ENCODE peak calls at places on chromosomes 4 and X, in four cellular contexts. N, Z, Y and G are unnamed samples.
A peak's percentile ranks its signal among the peaks of the same experiment; 100 is the strongest.

GRCh38 chrX:1535241-1536041 is 1.5 kb downstream of the P2RY8 start:
- DNase-seq in Y (no peak), N (no peak), Z (peak; percentile 57), G (no peak)

GRCh38 chrX:155028749-155029360 is 2.2 kb downstream of the FUNDC2 start:
- DNase-seq in Z (no peak), Y (no peak), N (no peak), G (no peak)

GRCh38 chr4:34972189-34972588 is 1272.1 kb downstream of the ARAP2 start:
- DNase-seq in N (no peak), Y (no peak), Z (no peak), G (no peak)

GRCh38 chr4:77154074-77154473 is 2.9 kb upstream of the CCNG2 start:
- DNase-seq in N (no peak), Z (no peak), Y (no peak), G (no peak)

GRCh38 chr4:52713456-52713937 is 37.7 kb downstream of the ERVMER34-1 start:
- DNase-seq in Z (no peak), N (no peak), Y (no peak), G (no peak)

GRCh38 chr4:59825104-59825503 is 1375.0 kb upstream of the ADGRL3 start:
- DNase-seq in Y (no peak), N (no peak), Z (no peak), G (no peak)

GRCh38 chr4:11720292-11720691 is 291.6 kb upstream of the HS3ST1 start:
- DNase-seq in Y (peak; percentile 45), N (no peak), Z (no peak), G (no peak)

GRCh38 chr4:77921701-77922100 is 59.1 kb downstream of the MRPL1 start:
- DNase-seq in Y (no peak), Z (no peak), N (no peak), G (no peak)

GRCh38 chrX:7399373-7399772 is 251.4 kb upstream of the PUDP start:
- DNase-seq in Y (no peak), N (no peak), Z (no peak), G (no peak)

GRCh38 chr4:147407261-147408045 is 73.4 kb upstream of the EDNRA start:
- DNase-seq in Y (peak; percentile 37), N (no peak), Z (no peak), G (no peak)

GRCh38 chr4:5572114-5572513 is 136.2 kb downstream of the EVC2 start:
- DNase-seq in Y (no peak), N (no peak), Z (no peak), G (no peak)

GRCh38 chr4:36321176-36321575 is 39.8 kb downstream of the DTHD1 start:
- DNase-seq in Z (no peak), N (no peak), Y (no peak), G (no peak)

GRCh38 chrX:115173181-115173580 is 16.0 kb upstream of the RBMXL3 start:
- DNase-seq in Y (peak; percentile 14), N (no peak), Z (no peak), G (no peak)

GRCh38 chrX:66675541-66675940 is 36.7 kb upstream of the EDA2R start:
- DNase-seq in N (no peak), Z (no peak), Y (no peak), G (no peak)

GRCh38 chrX:20712811-20713210 is 446.1 kb upstream of the RPS6KA3 start:
- DNase-seq in Y (no peak), Z (no peak), N (no peak), G (no peak)

GRCh38 chrX:30530591-30530990 is 47.0 kb downstream of the TASL start:
- DNase-seq in N (no peak), Y (no peak), Z (no peak), G (no peak)

GRCh38 chrX:129540725-129541184 is 696 bp downstream of the OCRL start:
- DNase-seq in Y (peak; percentile 3), N (no peak), Z (peak; percentile 61), G (peak; percentile 19)

GRCh38 chrX:110951472-110952269 is 144.3 kb upstream of the PAK3 start:
- DNase-seq in N (no peak), Z (no peak), Y (no peak), G (no peak)

GRCh38 chrX:146907391-146908240 is 93.1 kb upstream of the CXorf51A start:
- DNase-seq in Z (peak; percentile 68), N (no peak), Y (no peak), G (no peak)

GRCh38 chr4:99635601-99636000 is 22.0 kb downstream of the C4orf54 start:
- DNase-seq in Y (no peak), Z (no peak), N (no peak), G (no peak)

GRCh38 chr4:99506781-99507180 is 4.0 kb upstream of the C4orf17 start:
- DNase-seq in Y (no peak), N (no peak), Z (no peak), G (no peak)

GRCh38 chrX:97158270-97158669 is 274.6 kb downstream of the RPA4 start:
- DNase-seq in Y (no peak), N (no peak), Z (no peak), G (no peak)

GRCh38 chr4:24212642-24213041 is 322.8 kb upstream of the PPARGC1A start:
- DNase-seq in Z (no peak), N (no peak), Y (peak; percentile 14), G (no peak)

GRCh38 chrX:149570668-149571067 is 16.6 kb downstream of the MAGEA9B start:
- DNase-seq in Z (no peak), N (no peak), Y (no peak), G (no peak)

GRCh38 chr4:110970642-110971041 is 347.8 kb upstream of the PITX2 start:
- DNase-seq in N (no peak), Z (no peak), Y (peak; percentile 92), G (no peak)

DNA sequence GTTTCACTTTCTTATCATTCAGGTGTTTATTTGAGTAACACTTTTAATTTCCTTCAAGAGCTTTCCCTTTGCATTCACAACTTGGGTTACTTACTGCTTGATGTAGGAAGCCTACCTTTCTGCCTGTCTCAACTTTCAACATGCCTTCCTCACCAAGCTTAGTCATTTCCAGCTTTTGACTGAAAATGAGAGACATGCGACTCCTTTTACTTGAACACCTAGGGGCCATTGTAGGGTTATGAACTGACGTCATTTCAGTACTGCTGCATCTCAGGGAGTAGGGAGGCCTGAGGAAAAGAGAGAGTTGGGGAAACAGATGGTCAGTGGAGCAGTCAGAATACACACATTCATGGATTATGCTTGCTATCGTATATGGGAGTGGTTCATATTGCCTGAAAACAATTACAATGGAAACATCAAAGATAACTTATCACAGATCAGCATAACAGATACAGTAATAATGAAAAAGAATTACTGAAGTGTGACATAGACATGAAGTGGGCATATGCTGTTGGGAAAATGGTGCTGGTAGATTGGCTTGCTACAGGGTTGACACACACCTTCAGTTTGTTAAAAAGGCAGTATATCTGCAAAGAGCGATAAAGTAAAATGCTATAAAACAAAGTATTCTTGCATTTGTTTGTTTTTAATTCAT is 25.7 kb downstream of the USP53 start:
- DNase-seq in Z (no peak), Y (no peak), N (no peak), G (no peak)
- H3K4me1 ChIP-seq in Z (peaks cover 13% of the 10 kb centered on the region), Y (peaks cover 35% of the 10 kb centered on the region), N (no peaks in the 10 kb centered on the region), G (peaks cover 9% of the 10 kb centered on the region)

DNA sequence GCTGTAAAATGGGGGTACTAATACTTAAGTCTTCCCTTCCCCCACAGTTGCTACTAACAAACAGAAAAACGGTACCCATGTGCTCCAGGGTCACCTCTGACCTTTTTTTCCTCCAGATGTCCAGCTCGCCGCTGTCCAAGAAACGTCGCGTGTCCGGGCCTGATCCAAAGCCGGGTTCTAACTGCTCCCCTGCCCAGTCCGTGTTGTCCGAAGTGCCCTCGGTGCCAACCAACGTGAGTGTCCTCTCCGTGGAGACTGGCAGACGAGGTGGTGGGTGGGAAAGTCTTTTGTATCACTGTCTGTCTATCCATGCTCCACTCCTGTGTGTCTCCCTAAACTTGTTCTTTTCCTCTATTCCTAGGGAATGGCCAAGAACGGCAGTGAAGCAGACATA is 5.1 kb downstream of the UBA1 start:
- DNase-seq in N (no peak), Z (no peak), Y (no peak), G (no peak)
- H3K36me3 ChIP-seq in N (no peaks in the 10 kb centered on the region), Z (peaks cover 7% of the 10 kb centered on the region), Y (peaks cover 19% of the 10 kb centered on the region), G (peaks cover 64% of the 10 kb centered on the region)

DNA sequence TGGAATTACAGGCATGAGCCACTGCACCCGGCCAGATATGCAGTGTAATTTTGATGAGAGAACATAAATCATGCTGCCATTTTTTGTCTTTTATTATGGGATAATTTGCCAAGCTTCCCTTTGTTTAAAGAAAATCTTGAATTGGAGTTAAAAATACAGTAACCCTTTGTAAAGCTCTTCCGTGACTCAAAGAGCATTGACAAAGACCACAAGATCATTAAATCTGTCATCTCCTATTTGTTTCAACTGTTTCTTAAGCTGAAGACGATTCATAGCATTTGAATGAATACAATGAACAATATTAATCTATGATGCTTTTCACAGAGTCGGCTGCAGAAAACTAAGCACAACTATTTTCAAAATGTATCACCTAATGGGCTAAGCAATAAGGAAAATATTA is 132.6 kb downstream of the ANAPC4 start:
- DNase-seq in N (no peak), Y (no peak), Z (no peak), G (no peak)
- H3K4me1 ChIP-seq in N (no peaks in the 10 kb centered on the region), Y (no peaks in the 10 kb centered on the region), Z (no peaks in the 10 kb centered on the region), G (no peaks in the 10 kb centered on the region)

DNA sequence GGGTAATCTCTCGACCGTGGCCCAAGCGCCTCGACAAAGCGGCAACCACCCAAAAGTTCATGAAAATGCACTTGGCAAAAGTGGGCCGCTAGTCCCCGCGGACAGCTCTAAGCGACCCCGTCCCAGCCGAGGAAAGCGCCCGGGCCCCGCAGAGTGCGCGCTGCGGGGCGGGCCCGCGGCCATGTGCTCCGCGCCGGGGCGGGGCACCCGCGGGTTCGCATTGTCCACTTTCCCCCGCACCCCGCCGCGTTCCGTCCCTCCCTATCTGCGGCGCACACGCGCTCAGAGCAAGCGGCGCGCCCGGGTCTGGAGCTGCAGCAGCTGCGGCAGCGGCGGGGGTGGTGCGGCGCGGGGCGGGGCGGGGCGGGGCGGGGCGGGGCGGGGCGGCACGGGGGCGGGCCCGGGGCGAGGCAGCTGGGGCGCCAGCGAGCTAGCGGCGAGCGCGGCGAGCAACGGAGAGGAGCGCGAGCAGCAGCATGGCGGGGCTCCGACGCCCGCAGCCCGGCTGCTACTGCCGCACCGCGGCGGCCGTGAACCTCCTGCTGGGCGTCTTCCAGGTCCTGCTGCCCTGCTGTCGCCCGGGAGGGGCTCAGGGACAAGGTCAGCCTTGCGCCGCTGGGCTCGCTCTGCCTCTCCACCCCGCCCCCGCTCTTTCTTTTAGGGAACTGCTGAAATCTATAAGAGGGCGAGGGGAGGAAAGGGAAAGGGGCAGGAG is at the start of gene TMEM131L:
- DNase-seq in Y (peak; percentile 82), N (peak; percentile 67), Z (peak; percentile 89), G (peak; percentile 69)
- H3K36me3 ChIP-seq in Y (peaks cover 9% of the 10 kb centered on the region), N (no peaks in the 10 kb centered on the region), Z (no peaks in the 10 kb centered on the region), G (peaks cover 12% of the 10 kb centered on the region)

GRCh38 chr4:20292739-20293138 is 41.0 kb downstream of the SLIT2 start:
- DNase-seq in Z (no peak), Y (no peak), N (no peak), G (no peak)

GRCh38 chr4:20287246-20287645 is 35.5 kb downstream of the SLIT2 start:
- DNase-seq in Y (no peak), Z (no peak), N (no peak), G (no peak)

GRCh38 chr4:20288846-20289512 is 37.3 kb downstream of the SLIT2 start:
- DNase-seq in Z (no peak), N (no peak), Y (no peak), G (no peak)

GRCh38 chr4:20288047-20288650 is 36.4 kb downstream of the SLIT2 start:
- DNase-seq in Y (no peak), Z (no peak), N (no peak), G (no peak)

DNA sequence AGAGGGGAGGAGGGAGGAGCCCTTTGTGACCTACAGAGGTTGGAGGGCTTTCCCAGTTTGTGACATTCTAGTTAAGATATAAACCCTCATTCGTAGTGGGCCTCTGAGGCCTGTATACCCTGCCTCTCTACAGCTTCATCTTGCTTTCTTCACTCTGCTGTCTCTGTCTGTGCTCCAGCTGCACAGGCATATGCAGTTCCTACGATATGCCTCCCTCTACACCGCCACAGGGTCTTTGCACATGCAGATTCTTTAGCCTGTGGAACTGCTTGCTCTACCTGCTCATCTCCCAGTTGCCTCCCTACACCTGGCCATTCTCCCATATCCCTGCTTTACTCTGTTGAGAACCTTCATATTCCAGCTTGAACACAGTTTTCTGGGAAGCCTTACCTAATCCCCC is 38.1 kb downstream of the SLIT2 start:
- DNase-seq in Z (no peak), Y (no peak), N (no peak), G (no peak)
- H3K4me1 ChIP-seq in Z (no peaks in the 10 kb centered on the region), Y (peaks cover 5% of the 10 kb centered on the region), N (no peaks in the 10 kb centered on the region), G (no peaks in the 10 kb centered on the region)